ENCODE peak calls at places on chromosomes 6 and 20, in four cellular contexts. I is choroid plexus epithelial cell, Y is nephron progenitor cell, E is fibroblast of gingiva. G is an unnamed sample.

GRCh38 chr20:2524435-2525272 is 11.7 kb upstream of the TMC2 start:
- DNase-seq in I (peak), Y (peak), E (peak), G (peak)

GRCh38 chr20:50320910-50321796 is 130.5 kb downstream of the CEBPB start:
- DNase-seq in I (peak), Y (peak), E (peak), G (peak)

GRCh38 chr6:90350689-90351554 is 54.3 kb upstream of the BACH2 start:
- DNase-seq in I (peak), Y (no peak), E (no peak), G (no peak)

GRCh38 chr20:8796088-8796665 is 272.7 kb upstream of the PLCB4 start:
- DNase-seq in I (no peak), Y (no peak), E (peak), G (peak)

GRCh38 chr20:35006009-35006408 is 50.3 kb downstream of the MYH7B start:
- DNase-seq in I (no peak), Y (no peak), E (no peak), G (no peak)

GRCh38 chr20:18728165-18728866 is 85.3 kb upstream of the SCP2D1 start:
- DNase-seq in I (no peak), Y (no peak), E (no peak), G (no peak)

GRCh38 chr20:12598894-12599293 is 409.9 kb upstream of the SPTLC3 start:
- DNase-seq in I (no peak), Y (no peak), E (no peak), G (no peak)

GRCh38 chr6:152232494-152233151 is 404.5 kb downstream of the SYNE1 start:
- DNase-seq in I (peak), Y (no peak), E (peak), G (peak)

G was measured in cardiac fibroblast.